ENCODE peak calls at places on chromosomes 7 and 10, in four cellular contexts. N is NAMALWA; D is aorta; S is stimulated activated CD8-positive, alpha-beta memory T cell treated with anti-CD3 and anti-CD28 coated beads, Interleukin-2, amount 100 ng/mL, for 1 hour. T is an unnamed sample.

GRCh38 chr10:27998178-27998953 is 513 bp downstream of the ODAD2 start:
- DNase-seq in D (peak), S (no peak), N (no peak), T (peak)

GRCh38 chr7:47302560-47302959 is 279.4 kb downstream of the TNS3 start:
- DNase-seq in N (no peak), S (no peak), D (no peak), T (no peak)

GRCh38 chr10:34137955-34138354 is 677.1 kb downstream of the PARD3 start:
- DNase-seq in D (no peak), S (no peak), N (no peak), T (peak)

GRCh38 chr10:21530616-21531015 is 3.4 kb upstream of the MLLT10 start:
- DNase-seq in N (no peak), D (no peak), S (no peak), T (no peak)

GRCh38 chr7:6590645-6591110 is 857 bp downstream of the INTS15 start:
- DNase-seq in D (no peak), S (no peak), N (peak), T (no peak)

GRCh38 chr10:33215635-33216034 is 118.8 kb downstream of the NRP1 start:
- DNase-seq in N (no peak), D (no peak), S (no peak), T (peak)

GRCh38 chr10:80452688-80453391 is 1.3 kb upstream of the TSPAN14 start:
- DNase-seq in S (no peak), N (no peak), D (no peak), T (no peak)

GRCh38 chr10:29646960-29647431 is 12.2 kb upstream of the SVIL start:
- DNase-seq in N (no peak), D (no peak), S (no peak), T (peak)

GRCh38 chr7:25389489-25390106 is 161.3 kb upstream of the NPVF start:
- DNase-seq in D (no peak), N (peak), S (no peak), T (peak)

GRCh38 chr10:58438340-58438739 is 53.1 kb downstream of the TFAM start:
- DNase-seq in S (no peak), D (no peak), N (no peak), T (peak)

GRCh38 chr7:120988591-120989299 is at the start of gene CPED1:
- DNase-seq in N (peak), S (no peak), D (peak), T (peak)

GRCh38 chr10:98169379-98169778 is 34.9 kb downstream of the R3HCC1L start:
- DNase-seq in N (no peak), S (no peak), D (no peak), T (no peak)

GRCh38 chr7:117669818-117670217 is 190.0 kb downstream of the CFTR start:
- DNase-seq in S (no peak), N (no peak), D (no peak), T (no peak)

GRCh38 chr7:105224884-105225651 is 163.7 kb downstream of the SRPK2 start:
- DNase-seq in S (no peak), D (no peak), N (peak), T (peak)

GRCh38 chr10:131854579-131855335 is 46.1 kb upstream of the PPP2R2D start:
- DNase-seq in S (no peak), N (no peak), D (peak), T (no peak)

GRCh38 chr10:50614444-50615137 is 9.2 kb downstream of the SGMS1 start:
- DNase-seq in N (peak), D (no peak), S (no peak), T (no peak)

GRCh38 chr10:22742678-22743077 is 28.3 kb upstream of the PIP4K2A start:
- DNase-seq in D (no peak), S (no peak), N (peak), T (no peak)

GRCh38 chr7:12674861-12675260 is 12.6 kb upstream of the ARL4A start:
- DNase-seq in D (no peak), N (peak), S (peak), T (peak)

GRCh38 chr10:31630866-31631567 is 297.6 kb downstream of the ARHGAP12 start:
- DNase-seq in S (no peak), D (no peak), N (no peak), T (no peak)

GRCh38 chr7:151420144-151420543 is 10.3 kb upstream of the WDR86 start:
- DNase-seq in D (no peak), S (no peak), N (no peak), T (no peak)

GRCh38 chr7:46391215-46391614 is 470.1 kb upstream of the IGFBP3 start:
- DNase-seq in S (no peak), N (no peak), D (no peak), T (peak)

GRCh38 chr7:27779873-27780272 is 39.9 kb downstream of the TAX1BP1 start:
- DNase-seq in D (no peak), S (no peak), N (no peak), T (no peak)

GRCh38 chr10:127922675-127923366 is 15.9 kb downstream of the PTPRE start:
- DNase-seq in S (no peak), D (peak), N (no peak), T (peak)

GRCh38 chr7:1359681-1360485 is 99.4 kb downstream of the MICALL2 start:
- DNase-seq in N (no peak), D (peak), S (no peak), T (no peak)

GRCh38 chr10:14840178-14840577 is 2.1 kb downstream of the HSPA14 start:
- DNase-seq in S (no peak), D (no peak), N (no peak), T (no peak)

GRCh38 chr7:128914566-128915151 is 4.2 kb upstream of the KCP start:
- DNase-seq in N (peak), S (no peak), D (no peak), T (no peak)

GRCh38 chr7:66682350-66683093 is 53.8 kb downstream of the KCTD7 start:
- DNase-seq in N (no peak), D (peak), S (peak), T (peak)

GRCh38 chr7:38506004-38506403 is 125.2 kb downstream of the AMPH start:
- DNase-seq in N (no peak), D (no peak), S (no peak), T (peak)

GRCh38 chr10:127492607-127493250 is 56.4 kb upstream of the NPS start:
- DNase-seq in D (no peak), S (no peak), N (peak), T (no peak)

GRCh38 chr7:130890176-130891020 is 156.4 kb upstream of the KLF14 start:
- DNase-seq in S (no peak), D (no peak), N (no peak), T (peak)

GRCh38 chr10:34505338-34505737 is 309.8 kb downstream of the PARD3 start:
- DNase-seq in S (no peak), N (no peak), D (no peak), T (no peak)

GRCh38 chr10:132136689-132137088 is 50.1 kb upstream of the DPYSL4 start:
- DNase-seq in S (no peak), N (peak), D (peak), T (no peak)

GRCh38 chr7:99143853-99144672 is at the start of gene SMURF1:
- DNase-seq in D (peak), N (peak), S (peak), T (peak)

T was measured in AG10803.